ENCODE peak calls at places on chromosome 7, in nine cellular contexts. One of them, this sample, is unnamed.

GRCh38 chr7:2066251-2066919 is 166.4 kb downstream of the MAD1L1 start:
- DNase-seq in NCI-H748 treated with DMSO at 0.1 percent for 48 hours: no peak
- DNase-seq in amniotic stem cell: no peak
- DNase-seq in T-helper 9 cell: peak; percentile 4
- DNase-seq in EH: no peak
- DNase-seq in A673: no peak
- DNase-seq in posterior vena cava: no peak
- DNase-seq in hypothalamus: no peak
- DNase-seq in stimulated activated CD4-positive, alpha-beta T cell treated with anti-CD3 and anti-CD28 coated beads, Interleukin-15, amount 100 ng/mL, for 24 hours: peak; percentile 39
- DNase-seq in this sample: no peak

GRCh38 chr7:42232275-42232674 is 4.7 kb downstream of the GLI3 start:
- DNase-seq in stimulated activated CD4-positive, alpha-beta T cell treated with anti-CD3 and anti-CD28 coated beads, Interleukin-15, amount 100 ng/mL, for 24 hours: no peak
- DNase-seq in EH: peak; percentile 83
- DNase-seq in hypothalamus: no peak
- DNase-seq in A673: peak; percentile 76
- DNase-seq in amniotic stem cell: no peak
- DNase-seq in posterior vena cava: no peak
- DNase-seq in NCI-H748 treated with DMSO at 0.1 percent for 48 hours: no peak
- DNase-seq in T-helper 9 cell: no peak
- DNase-seq in this sample: peak; percentile 74

GRCh38 chr7:94357076-94357475 is 37.6 kb upstream of the COL1A2 start:
- DNase-seq in stimulated activated CD4-positive, alpha-beta T cell treated with anti-CD3 and anti-CD28 coated beads, Interleukin-15, amount 100 ng/mL, for 24 hours: no peak
- DNase-seq in T-helper 9 cell: no peak
- DNase-seq in NCI-H748 treated with DMSO at 0.1 percent for 48 hours: no peak
- DNase-seq in hypothalamus: no peak
- DNase-seq in amniotic stem cell: no peak
- DNase-seq in A673: no peak
- DNase-seq in posterior vena cava: no peak
- DNase-seq in EH: no peak
- DNase-seq in this sample: no peak

GRCh38 chr7:127671341-127671740 is 19.3 kb downstream of the SND1 start:
- DNase-seq in stimulated activated CD4-positive, alpha-beta T cell treated with anti-CD3 and anti-CD28 coated beads, Interleukin-15, amount 100 ng/mL, for 24 hours: no peak
- DNase-seq in amniotic stem cell: no peak
- DNase-seq in hypothalamus: no peak
- DNase-seq in NCI-H748 treated with DMSO at 0.1 percent for 48 hours: no peak
- DNase-seq in A673: no peak
- DNase-seq in posterior vena cava: no peak
- DNase-seq in EH: no peak
- DNase-seq in T-helper 9 cell: no peak
- DNase-seq in this sample: no peak

GRCh38 chr7:152137476-152138025 is 112.1 kb downstream of the GALNT11 start:
- DNase-seq in stimulated activated CD4-positive, alpha-beta T cell treated with anti-CD3 and anti-CD28 coated beads, Interleukin-15, amount 100 ng/mL, for 24 hours: no peak
- DNase-seq in T-helper 9 cell: no peak
- DNase-seq in EH: no peak
- DNase-seq in NCI-H748 treated with DMSO at 0.1 percent for 48 hours: no peak
- DNase-seq in hypothalamus: no peak
- DNase-seq in posterior vena cava: no peak
- DNase-seq in amniotic stem cell: no peak
- DNase-seq in A673: no peak
- DNase-seq in this sample: no peak

GRCh38 chr7:24508301-24508700 is 65.0 kb upstream of the PALS2 start:
- DNase-seq in posterior vena cava: no peak
- DNase-seq in amniotic stem cell: no peak
- DNase-seq in EH: no peak
- DNase-seq in A673: no peak
- DNase-seq in T-helper 9 cell: no peak
- DNase-seq in hypothalamus: no peak
- DNase-seq in NCI-H748 treated with DMSO at 0.1 percent for 48 hours: no peak
- DNase-seq in stimulated activated CD4-positive, alpha-beta T cell treated with anti-CD3 and anti-CD28 coated beads, Interleukin-15, amount 100 ng/mL, for 24 hours: no peak
- DNase-seq in this sample: no peak

GRCh38 chr7:158685727-158686126 is 18.9 kb downstream of the NCAPG2 start:
- DNase-seq in A673: no peak
- DNase-seq in posterior vena cava: no peak
- DNase-seq in T-helper 9 cell: no peak
- DNase-seq in hypothalamus: no peak
- DNase-seq in amniotic stem cell: no peak
- DNase-seq in NCI-H748 treated with DMSO at 0.1 percent for 48 hours: no peak
- DNase-seq in stimulated activated CD4-positive, alpha-beta T cell treated with anti-CD3 and anti-CD28 coated beads, Interleukin-15, amount 100 ng/mL, for 24 hours: no peak
- DNase-seq in EH: peak; percentile 54
- DNase-seq in this sample: no peak

GRCh38 chr7:101924171-101924570 is 106.7 kb downstream of the CUX1 start:
- DNase-seq in hypothalamus: no peak
- DNase-seq in stimulated activated CD4-positive, alpha-beta T cell treated with anti-CD3 and anti-CD28 coated beads, Interleukin-15, amount 100 ng/mL, for 24 hours: peak; percentile 39
- DNase-seq in amniotic stem cell: peak; percentile 53
- DNase-seq in A673: no peak
- DNase-seq in posterior vena cava: peak; percentile 69
- DNase-seq in EH: peak; percentile 96
- DNase-seq in T-helper 9 cell: no peak
- DNase-seq in NCI-H748 treated with DMSO at 0.1 percent for 48 hours: no peak
- DNase-seq in this sample: no peak

GRCh38 chr7:111998326-111998725 is 207.9 kb downstream of the DOCK4 start:
- DNase-seq in NCI-H748 treated with DMSO at 0.1 percent for 48 hours: no peak
- DNase-seq in hypothalamus: no peak
- DNase-seq in amniotic stem cell: no peak
- DNase-seq in EH: no peak
- DNase-seq in A673: no peak
- DNase-seq in T-helper 9 cell: no peak
- DNase-seq in posterior vena cava: no peak
- DNase-seq in stimulated activated CD4-positive, alpha-beta T cell treated with anti-CD3 and anti-CD28 coated beads, Interleukin-15, amount 100 ng/mL, for 24 hours: no peak
- DNase-seq in this sample: no peak

This sample was measured in SK-MEL-5.